ENCODE peak calls at places on chromosomes 1 and 21, in nine cellular contexts. One of them, this sample, is unnamed. For H3K27me3, the result is how much of the 10 kb centered on the place peaks cover.

GRCh38 chr1:181849071-181849470 is 212.4 kb downstream of the ZNF648 start:
- DNase-seq in psoas muscle: no peak
- DNase-seq in endodermal cell: no peak
- DNase-seq in tibial artery: no peak
- DNase-seq in HCT116: no peak
- DNase-seq in heart left ventricle: no peak
- DNase-seq in PC-3: no peak
- DNase-seq in neural progenitor cell: no peak
- DNase-seq in PC-9: no peak
- DNase-seq in this sample: no peak

GRCh38 chr1:174413632-174414031 is 34.1 kb upstream of the GPR52 start:
- DNase-seq in psoas muscle: no peak
- DNase-seq in endodermal cell: peak
- DNase-seq in tibial artery: no peak
- DNase-seq in HCT116: no peak
- DNase-seq in heart left ventricle: no peak
- DNase-seq in PC-3: no peak
- DNase-seq in neural progenitor cell: peak
- DNase-seq in PC-9: no peak
- DNase-seq in this sample: no peak

GRCh38 chr1:116769050-116769449 is 14.8 kb downstream of the CD2 start:
- DNase-seq in psoas muscle: no peak
- DNase-seq in endodermal cell: no peak
- DNase-seq in tibial artery: no peak
- DNase-seq in HCT116: no peak
- DNase-seq in heart left ventricle: no peak
- DNase-seq in PC-3: no peak
- DNase-seq in neural progenitor cell: no peak
- DNase-seq in PC-9: no peak
- DNase-seq in this sample: no peak

GRCh38 chr1:56477164-56478111 is 101.9 kb downstream of the PLPP3 start:
- DNase-seq in psoas muscle: peak
- DNase-seq in endodermal cell: peak
- DNase-seq in tibial artery: peak
- DNase-seq in HCT116: no peak
- DNase-seq in heart left ventricle: peak
- DNase-seq in PC-3: no peak
- DNase-seq in neural progenitor cell: peak
- DNase-seq in PC-9: no peak
- DNase-seq in this sample: peak

GRCh38 chr1:196734006-196734405 is 40.6 kb upstream of the CFHR3 start:
- DNase-seq in psoas muscle: no peak
- DNase-seq in endodermal cell: no peak
- DNase-seq in tibial artery: no peak
- DNase-seq in HCT116: no peak
- DNase-seq in heart left ventricle: no peak
- DNase-seq in PC-3: no peak
- DNase-seq in neural progenitor cell: no peak
- DNase-seq in PC-9: no peak
- DNase-seq in this sample: no peak

GRCh38 chr1:109932679-109933078 is 22.0 kb downstream of the CSF1 start:
- DNase-seq in psoas muscle: no peak
- DNase-seq in endodermal cell: peak
- DNase-seq in tibial artery: no peak
- DNase-seq in HCT116: no peak
- DNase-seq in heart left ventricle: no peak
- DNase-seq in PC-3: no peak
- DNase-seq in neural progenitor cell: no peak
- DNase-seq in PC-9: no peak
- DNase-seq in this sample: no peak

GRCh38 chr1:200364121-200364759 is 45.6 kb downstream of the ZNF281 start:
- DNase-seq in psoas muscle: no peak
- DNase-seq in endodermal cell: peak
- DNase-seq in tibial artery: no peak
- DNase-seq in HCT116: no peak
- DNase-seq in heart left ventricle: no peak
- DNase-seq in PC-3: peak
- DNase-seq in neural progenitor cell: no peak
- DNase-seq in PC-9: peak
- DNase-seq in this sample: no peak

GRCh38 chr1:160251687-160252526 is 10.4 kb downstream of the DCAF8 start:
- DNase-seq in psoas muscle: peak
- DNase-seq in endodermal cell: peak
- DNase-seq in tibial artery: peak
- DNase-seq in HCT116: peak
- DNase-seq in heart left ventricle: peak
- DNase-seq in PC-3: peak
- DNase-seq in neural progenitor cell: peak
- DNase-seq in PC-9: peak
- DNase-seq in this sample: no peak

GRCh38 chr1:194297999-194298598 is 1111.7 kb upstream of the B3GALT2 start:
- DNase-seq in psoas muscle: no peak
- DNase-seq in endodermal cell: no peak
- DNase-seq in tibial artery: no peak
- DNase-seq in HCT116: no peak
- DNase-seq in heart left ventricle: no peak
- DNase-seq in PC-3: no peak
- DNase-seq in neural progenitor cell: no peak
- DNase-seq in PC-9: no peak
- DNase-seq in this sample: no peak

GRCh38 chr1:235025422-235025984 is 103.1 kb downstream of the TOMM20 start:
- DNase-seq in psoas muscle: no peak
- DNase-seq in endodermal cell: no peak
- DNase-seq in tibial artery: no peak
- DNase-seq in HCT116: no peak
- DNase-seq in heart left ventricle: no peak
- DNase-seq in PC-3: no peak
- DNase-seq in neural progenitor cell: no peak
- DNase-seq in PC-9: no peak
- DNase-seq in this sample: no peak

GRCh38 chr1:226626577-226626956 is 78.0 kb downstream of the STUM start:
- DNase-seq in psoas muscle: peak
- DNase-seq in endodermal cell: peak
- DNase-seq in tibial artery: peak
- DNase-seq in HCT116: peak
- DNase-seq in heart left ventricle: peak
- DNase-seq in PC-3: peak
- DNase-seq in neural progenitor cell: peak
- DNase-seq in PC-9: peak
- DNase-seq in this sample: peak

GRCh38 chr1:227316456-227316855 is 1.8 kb downstream of the CDC42BPA start:
- DNase-seq in psoas muscle: no peak
- DNase-seq in endodermal cell: no peak
- DNase-seq in tibial artery: no peak
- DNase-seq in HCT116: no peak
- DNase-seq in heart left ventricle: no peak
- DNase-seq in PC-3: peak
- DNase-seq in neural progenitor cell: no peak
- DNase-seq in PC-9: no peak
- DNase-seq in this sample: no peak

GRCh38 chr1:58502519-58502918 is 44.0 kb downstream of the OMA1 start:
- DNase-seq in psoas muscle: no peak
- DNase-seq in endodermal cell: no peak
- DNase-seq in tibial artery: no peak
- DNase-seq in HCT116: no peak
- DNase-seq in heart left ventricle: no peak
- DNase-seq in PC-3: no peak
- DNase-seq in neural progenitor cell: no peak
- DNase-seq in PC-9: no peak
- DNase-seq in this sample: no peak

GRCh38 chr21:44505673-44506278 is 34.2 kb downstream of the KRTAP10-1 start:
- DNase-seq in psoas muscle: no peak
- DNase-seq in endodermal cell: no peak
- DNase-seq in tibial artery: no peak
- DNase-seq in HCT116: no peak
- DNase-seq in heart left ventricle: no peak
- DNase-seq in PC-3: peak
- DNase-seq in neural progenitor cell: no peak
- DNase-seq in PC-9: no peak
- DNase-seq in this sample: no peak
- H3K27me3 ChIP-seq in psoas muscle: under half
- H3K27me3 ChIP-seq in endodermal cell: under half
- H3K27me3 ChIP-seq in tibial artery: half or more
- H3K27me3 ChIP-seq in HCT116: under half
- H3K27me3 ChIP-seq in heart left ventricle: under half
- H3K27me3 ChIP-seq in PC-3: under half
- H3K27me3 ChIP-seq in neural progenitor cell: under half
- H3K27me3 ChIP-seq in PC-9: half or more
- H3K27me3 ChIP-seq in this sample: under half

GRCh38 chr1:245419572-245419971 is 264.8 kb downstream of the KIF26B start:
- DNase-seq in psoas muscle: no peak
- DNase-seq in endodermal cell: no peak
- DNase-seq in tibial artery: no peak
- DNase-seq in HCT116: no peak
- DNase-seq in heart left ventricle: no peak
- DNase-seq in PC-3: no peak
- DNase-seq in neural progenitor cell: peak
- DNase-seq in PC-9: no peak
- DNase-seq in this sample: no peak

GRCh38 chr1:245420926-245421325 is 266.1 kb downstream of the KIF26B start:
- DNase-seq in psoas muscle: no peak
- DNase-seq in endodermal cell: no peak
- DNase-seq in tibial artery: no peak
- DNase-seq in HCT116: no peak
- DNase-seq in heart left ventricle: no peak
- DNase-seq in PC-3: no peak
- DNase-seq in neural progenitor cell: no peak
- DNase-seq in PC-9: no peak
- DNase-seq in this sample: no peak

GRCh38 chr1:245418029-245418428 is 263.2 kb downstream of the KIF26B start:
- DNase-seq in psoas muscle: no peak
- DNase-seq in endodermal cell: no peak
- DNase-seq in tibial artery: no peak
- DNase-seq in HCT116: no peak
- DNase-seq in heart left ventricle: no peak
- DNase-seq in PC-3: no peak
- DNase-seq in neural progenitor cell: peak
- DNase-seq in PC-9: no peak
- DNase-seq in this sample: peak

GRCh38 chr1:245412301-245412700 is 257.5 kb downstream of the KIF26B start:
- DNase-seq in psoas muscle: no peak
- DNase-seq in endodermal cell: no peak
- DNase-seq in tibial artery: no peak
- DNase-seq in HCT116: no peak
- DNase-seq in heart left ventricle: no peak
- DNase-seq in PC-3: no peak
- DNase-seq in neural progenitor cell: no peak
- DNase-seq in PC-9: no peak
- DNase-seq in this sample: no peak

DNA sequence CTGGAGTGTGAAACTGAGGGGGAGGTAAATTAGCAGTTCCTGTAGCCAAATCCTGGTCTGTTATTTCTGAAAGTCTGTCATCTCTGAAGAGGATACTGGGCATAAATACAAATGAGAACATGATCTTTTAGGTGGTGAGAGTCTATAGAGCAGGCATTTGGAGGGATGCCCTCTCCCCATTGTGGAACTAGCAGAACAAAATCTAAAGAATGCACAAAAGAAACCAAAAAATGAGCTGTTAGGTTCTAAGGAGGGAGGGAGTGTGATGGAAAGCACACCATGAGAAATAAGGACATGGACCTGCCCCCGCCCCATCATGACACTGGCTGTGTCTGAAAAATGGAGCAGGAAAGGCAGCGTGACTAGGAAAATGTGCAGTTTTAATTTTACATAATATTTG is 262.0 kb downstream of the KIF26B start:
- DNase-seq in psoas muscle: no peak
- DNase-seq in endodermal cell: no peak
- DNase-seq in tibial artery: no peak
- DNase-seq in HCT116: no peak
- DNase-seq in heart left ventricle: no peak
- DNase-seq in PC-3: no peak
- DNase-seq in neural progenitor cell: no peak
- DNase-seq in PC-9: no peak
- DNase-seq in this sample: no peak
- TF ChIP-seq CTCF in psoas muscle: no peak
- TF ChIP-seq CTCF in endodermal cell: no peak
- TF ChIP-seq CTCF in tibial artery: no peak
- TF ChIP-seq CTCF in HCT116: no peak
- TF ChIP-seq CTCF in heart left ventricle: no peak
- TF ChIP-seq CTCF in PC-3: no peak
- TF ChIP-seq CTCF in neural progenitor cell: no peak
- TF ChIP-seq CTCF in PC-9: no peak
- TF ChIP-seq CTCF in this sample: no peak

DNA sequence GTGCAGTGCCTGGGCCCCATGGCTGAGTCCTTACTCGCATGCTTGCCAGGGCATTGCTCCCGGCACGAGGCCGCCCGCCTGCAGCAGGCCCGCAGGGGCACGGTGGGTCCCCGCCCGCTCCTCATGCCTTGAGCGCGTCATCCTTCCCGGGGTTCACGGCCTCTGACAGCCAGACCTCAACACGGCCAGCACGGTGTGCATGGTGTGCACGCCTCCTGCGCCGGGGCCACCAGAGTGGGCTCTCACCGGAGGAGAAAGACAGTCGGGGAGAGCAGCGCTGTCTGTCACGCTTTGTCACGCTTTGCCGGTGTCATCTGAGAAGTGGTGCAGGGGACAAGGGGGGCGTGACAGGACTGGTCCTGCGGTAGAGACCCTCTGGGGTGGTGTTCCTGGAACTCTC is 11.9 kb upstream of the COL18A1 start:
- DNase-seq in psoas muscle: peak
- DNase-seq in endodermal cell: peak
- DNase-seq in tibial artery: peak
- DNase-seq in HCT116: no peak
- DNase-seq in heart left ventricle: no peak
- DNase-seq in PC-3: no peak
- DNase-seq in neural progenitor cell: no peak
- DNase-seq in PC-9: no peak
- DNase-seq in this sample: no peak
- H3K27me3 ChIP-seq in psoas muscle: under half
- H3K27me3 ChIP-seq in endodermal cell: under half
- H3K27me3 ChIP-seq in tibial artery: under half
- H3K27me3 ChIP-seq in HCT116: under half
- H3K27me3 ChIP-seq in heart left ventricle: under half
- H3K27me3 ChIP-seq in PC-3: under half
- H3K27me3 ChIP-seq in neural progenitor cell: under half
- H3K27me3 ChIP-seq in PC-9: under half
- H3K27me3 ChIP-seq in this sample: under half

DNA sequence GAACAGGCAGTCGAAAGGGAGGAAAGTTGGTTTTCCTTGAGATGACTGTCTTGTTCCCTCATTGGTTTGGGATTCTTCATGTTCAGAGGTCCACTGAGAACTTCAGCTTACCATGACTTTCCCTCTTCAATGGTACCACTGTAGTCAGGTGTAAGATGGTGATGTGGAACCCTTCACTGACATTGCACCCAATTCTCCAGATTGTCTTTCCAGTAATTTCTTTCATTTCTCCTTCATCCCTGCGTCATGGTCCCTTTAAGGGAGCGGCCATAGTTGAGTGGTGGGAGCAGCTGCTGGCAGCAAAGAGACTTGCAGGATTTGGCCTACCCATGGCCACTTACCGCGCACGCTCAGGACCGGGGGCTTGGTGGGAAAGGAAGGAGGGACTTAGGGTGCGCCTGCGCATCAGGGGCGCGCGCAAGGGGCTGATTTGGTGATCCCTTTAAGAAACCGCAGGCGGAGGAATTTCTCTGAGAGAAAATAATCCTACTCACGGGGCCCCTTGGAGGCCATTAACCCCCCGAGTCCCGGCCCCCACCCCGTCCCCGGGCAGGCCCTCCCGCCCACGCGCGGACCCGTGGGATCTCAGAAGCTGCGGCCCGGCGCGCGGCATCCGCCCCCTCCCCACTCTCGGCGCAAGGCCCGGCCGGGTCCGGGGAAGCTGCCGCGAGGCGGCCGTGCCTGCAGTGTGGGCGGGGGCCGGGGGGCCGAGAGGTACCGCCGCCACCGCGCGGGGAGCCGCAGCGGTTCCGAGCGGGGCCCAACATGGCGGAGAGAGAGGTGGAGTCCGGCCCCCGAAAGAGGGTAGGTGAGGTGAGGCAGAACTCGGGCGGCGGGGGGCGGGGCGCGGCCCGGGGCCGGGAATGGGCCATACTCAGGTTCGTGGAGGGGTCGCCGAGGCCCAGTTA is at the start of gene ZMYM4:
- DNase-seq in psoas muscle: peak
- DNase-seq in endodermal cell: peak
- DNase-seq in tibial artery: peak
- DNase-seq in HCT116: peak
- DNase-seq in heart left ventricle: peak
- DNase-seq in PC-3: peak
- DNase-seq in neural progenitor cell: peak
- DNase-seq in PC-9: peak
- DNase-seq in this sample: peak
- TF ChIP-seq CTCF in psoas muscle: no peak
- TF ChIP-seq CTCF in endodermal cell: peak
- TF ChIP-seq CTCF in tibial artery: no peak
- TF ChIP-seq CTCF in HCT116: no peak
- TF ChIP-seq CTCF in heart left ventricle: no peak
- TF ChIP-seq CTCF in PC-3: no peak
- TF ChIP-seq CTCF in neural progenitor cell: no peak
- TF ChIP-seq CTCF in PC-9: no peak
- TF ChIP-seq CTCF in this sample: no peak

This sample was measured in upper lobe of left lung.